ENCODE peak calls at places on chromosome 16, in five cellular contexts. L is EL, D is NCI-H2107, Z is kidney epithelial cell, A is activated T-helper 1 cell treated with Interleukin-2 at 50 U/mL for 16 hours. Y is an unnamed sample.
A peak's percentile ranks its signal among the peaks of the same experiment; 100 is the strongest.

GRCh38 chr16:86865866-86866675 is 287.7 kb downstream of the FOXL1 start:
- DNase-seq in A (no peak), Z (no peak), D (no peak), L (no peak), Y (no peak)

GRCh38 chr16:84361546-84361945 is 6.8 kb upstream of the ATP2C2 start:
- DNase-seq in Z (peak; percentile 38), A (no peak), D (no peak), L (no peak), Y (no peak)

GRCh38 chr16:84260766-84261165 is 21.0 kb upstream of the KCNG4 start:
- DNase-seq in Z (no peak), L (no peak), A (no peak), D (no peak), Y (no peak)

GRCh38 chr16:88430524-88431446 is 22.3 kb upstream of the ZFPM1 start:
- DNase-seq in Z (no peak), D (no peak), A (peak; percentile 24), L (no peak), Y (no peak)

GRCh38 chr16:68417711-68418301 is 30.5 kb downstream of the SMPD3 start:
- DNase-seq in L (no peak), Z (no peak), D (peak; percentile 69), A (peak; percentile 71), Y (peak; percentile 23)

GRCh38 chr16:65767125-65767524 is 599.4 kb upstream of the CDH5 start:
- DNase-seq in D (no peak), L (no peak), Z (no peak), A (no peak), Y (no peak)

GRCh38 chr16:28520672-28521071 is 14.0 kb upstream of the IL27 start:
- DNase-seq in L (no peak), D (no peak), A (no peak), Z (no peak), Y (no peak)

GRCh38 chr16:4293822-4294457 is 21.1 kb upstream of the TFAP4 start:
- DNase-seq in A (no peak), Z (no peak), L (peak; percentile 61), D (peak; percentile 51), Y (peak; percentile 84)

GRCh38 chr16:66099261-66099660 is 267.2 kb upstream of the CDH5 start:
- DNase-seq in L (no peak), Z (no peak), D (no peak), A (no peak), Y (no peak)

GRCh38 chr16:75402821-75403475 is 30.4 kb downstream of the CFDP1 start:
- DNase-seq in A (no peak), Z (no peak), D (no peak), L (peak; percentile 49), Y (peak; percentile 65)

GRCh38 chr16:4733747-4734062 is 366 bp downstream of the ANKS3 start:
- DNase-seq in D (no peak), A (peak; percentile 4), Z (no peak), L (no peak), Y (no peak)

GRCh38 chr16:30418350-30419181 is 11.2 kb downstream of the ZNF771 start:
- DNase-seq in A (no peak), L (no peak), D (no peak), Z (no peak), Y (no peak)

GRCh38 chr16:85398050-85398451 is 215.1 kb upstream of the GSE1 start:
- DNase-seq in Z (no peak), L (no peak), D (no peak), A (no peak), Y (no peak)

GRCh38 chr16:16867994-16868393 is 489.1 kb downstream of the NPIPA7 start:
- DNase-seq in A (no peak), L (no peak), D (no peak), Z (no peak), Y (peak; percentile 54)

GRCh38 chr16:87266846-87267245 is 50.3 kb downstream of the C16orf95 start:
- DNase-seq in Z (no peak), D (no peak), A (no peak), L (no peak), Y (no peak)

GRCh38 chr16:66878067-66878466 is 2.2 kb upstream of the PDP2 start:
- DNase-seq in Z (no peak), L (peak; percentile 21), D (no peak), A (no peak), Y (no peak)

GRCh38 chr16:19424478-19424877 is 6.8 kb downstream of the TMC5 start:
- DNase-seq in L (no peak), D (no peak), A (no peak), Z (no peak), Y (no peak)

GRCh38 chr16:69404275-69404805 is 18.5 kb upstream of the TERF2 start:
- DNase-seq in D (no peak), A (no peak), L (peak; percentile 62), Z (no peak), Y (peak; percentile 78)

GRCh38 chr16:69732101-69732500 is 5.7 kb upstream of the NQO1 start:
- DNase-seq in Z (no peak), L (no peak), D (no peak), A (no peak), Y (no peak)

GRCh38 chr16:89545044-89545830 is 15.2 kb upstream of the RPL13 start:
- DNase-seq in L (no peak), D (no peak), A (no peak), Z (no peak), Y (no peak)

GRCh38 chr16:11497329-11497805 is 89.4 kb downstream of the LITAF start:
- DNase-seq in L (peak; percentile 78), A (no peak), Z (peak; percentile 29), D (peak; percentile 40), Y (peak; percentile 43)

GRCh38 chr16:14304891-14305459 is 233.9 kb downstream of the MRTFB start:
- DNase-seq in L (no peak), A (no peak), D (no peak), Z (no peak), Y (no peak)

GRCh38 chr16:2776500-2777139 is 460 bp downstream of the ELOB start:
- DNase-seq in A (peak; percentile 22), D (no peak), Z (no peak), L (no peak), Y (no peak)

GRCh38 chr16:14335297-14335696 is 264.2 kb downstream of the MRTFB start:
- DNase-seq in Z (no peak), D (no peak), L (no peak), A (no peak), Y (no peak)

GRCh38 chr16:72241930-72242329 is 70.0 kb upstream of the PMFBP1 start:
- DNase-seq in D (no peak), Z (no peak), L (peak; percentile 64), A (no peak), Y (peak; percentile 51)

GRCh38 chr16:83136419-83136818 is 509.6 kb downstream of the CDH13 start:
- DNase-seq in D (no peak), A (no peak), Z (no peak), L (no peak), Y (no peak)

GRCh38 chr16:14464796-14465195 is 165.3 kb downstream of the PARN start:
- DNase-seq in Z (no peak), D (no peak), A (no peak), L (peak; percentile 7), Y (no peak)

GRCh38 chr16:13896543-13897182 is 23.3 kb upstream of the ERCC4 start:
- DNase-seq in Z (no peak), D (no peak), A (no peak), L (no peak), Y (peak; percentile 34)

GRCh38 chr16:15976929-15977637 is 27.7 kb downstream of the ABCC1 start:
- DNase-seq in Z (no peak), L (no peak), D (no peak), A (no peak), Y (no peak)

GRCh38 chr16:13316008-13316407 is 414.6 kb downstream of the SHISA9 start:
- DNase-seq in Z (peak; percentile 79), L (no peak), D (no peak), A (no peak), Y (no peak)

GRCh38 chr16:4886151-4886550 is 38.9 kb downstream of the UBN1 start:
- DNase-seq in L (no peak), Z (no peak), A (no peak), D (no peak), Y (no peak)

GRCh38 chr16:60582528-60582927 is 1453.7 kb downstream of the CDH8 start:
- DNase-seq in A (no peak), Z (no peak), D (no peak), L (no peak), Y (no peak)